ENCODE peak calls at places on chromosomes 3 and 15, in ten cellular contexts. R, G, Q, P, C, V, N, W, D and T are unnamed samples.

GRCh38 chr3:45553469-45553974 is 41.0 kb upstream of the LIMD1 start:
- DNase-seq in C (no peak), Q (no peak), W (no peak), V (no peak), P (peak), R (no peak), N (no peak), D (no peak), G (peak), T (no peak)

GRCh38 chr3:116886202-116886893 is 176.8 kb downstream of the TUSC7 start:
- DNase-seq in V (no peak), Q (no peak), G (no peak), N (no peak), P (no peak), C (no peak), W (no peak), R (no peak), D (no peak), T (no peak)

GRCh38 chr15:99928429-99928981 is 195.3 kb upstream of the LYSMD4 start:
- DNase-seq in V (peak), Q (peak), R (peak), C (peak), P (peak), W (peak), D (peak), G (peak), N (peak), T (no peak)

GRCh38 chr3:98035208-98035607 is at the start of gene GABRR3:
- DNase-seq in Q (no peak), W (no peak), N (no peak), R (no peak), D (no peak), V (no peak), G (no peak), P (no peak), C (no peak), T (no peak)

GRCh38 chr3:45509768-45510129 is 84.8 kb upstream of the LIMD1 start:
- DNase-seq in G (no peak), C (no peak), Q (no peak), R (no peak), V (no peak), P (no peak), N (no peak), W (no peak), D (no peak), T (no peak)

GRCh38 chr15:65804252-65804931 is 12.3 kb upstream of the DENND4A start:
- DNase-seq in R (no peak), Q (no peak), P (no peak), C (no peak), V (no peak), G (peak), D (no peak), N (no peak), W (no peak), T (no peak)

GRCh38 chr15:73632670-73633058 is 525 bp downstream of the NPTN start:
- DNase-seq in G (no peak), R (no peak), P (peak), W (no peak), Q (no peak), N (peak), D (no peak), C (no peak), V (no peak), T (no peak)

GRCh38 chr3:65356331-65357286 is 668.8 kb upstream of the ADAMTS9 start:
- DNase-seq in N (no peak), R (no peak), D (no peak), C (no peak), P (no peak), W (no peak), Q (no peak), V (no peak), G (peak), T (no peak)

GRCh38 chr3:173747427-173747826 is 349.9 kb downstream of the NLGN1 start:
- DNase-seq in P (no peak), R (no peak), D (no peak), N (no peak), W (no peak), C (no peak), Q (no peak), G (no peak), V (no peak), T (no peak)

GRCh38 chr15:89978914-89979313 is 22.2 kb upstream of the ZNF710 start:
- DNase-seq in R (no peak), Q (no peak), C (no peak), P (no peak), D (no peak), G (no peak), W (no peak), N (no peak), V (no peak), T (no peak)

GRCh38 chr3:42696356-42697301 is 6.0 kb downstream of the HHATL start:
- DNase-seq in V (no peak), W (no peak), Q (no peak), P (peak), C (no peak), N (no peak), D (no peak), R (no peak), G (no peak), T (no peak)